ENCODE peak calls at places on chromosomes 2 and 18, in four cellular contexts. N is HCT116, E is stomach, B is suprapubic skin. P is an unnamed sample.

GRCh38 chr2:5148392-5149085 is 543.6 kb upstream of the SOX11 start:
- DNase-seq in N (no peak), E (no peak), B (no peak), P (no peak)

GRCh38 chr18:13500891-13501887 is 225.2 kb downstream of the FAM210A start:
- DNase-seq in N (no peak), E (peak; percentile 51), B (peak; percentile 69), P (peak; percentile 70)

GRCh38 chr2:191318037-191318728 is 73.0 kb downstream of the MYO1B start:
- DNase-seq in N (no peak), E (no peak), B (no peak), P (no peak)

GRCh38 chr2:71452565-71452964 is 796 bp upstream of the DYSF start:
- DNase-seq in N (peak; percentile 10), E (no peak), B (no peak), P (no peak)

GRCh38 chr18:36468161-36468560 is 170.6 kb downstream of the FHOD3 start:
- DNase-seq in N (no peak), E (no peak), B (peak; percentile 45), P (no peak)

GRCh38 chr2:200023570-200023969 is 68.2 kb downstream of the MAIP1 start:
- DNase-seq in N (no peak), E (no peak), B (no peak), P (no peak)

GRCh38 chr18:25876334-25876979 is 214.0 kb downstream of the SS18 start:
- DNase-seq in N (no peak), E (no peak), B (no peak), P (no peak)

GRCh38 chr2:239157269-239157668 is 243.6 kb downstream of the HDAC4 start:
- DNase-seq in N (no peak), E (peak; percentile 45), B (peak; percentile 37), P (no peak)

GRCh38 chr2:85772019-85772745 is 18.4 kb downstream of the ATOH8 start:
- DNase-seq in N (peak; percentile 73), E (peak; percentile 98), B (peak; percentile 98), P (peak; percentile 94)

GRCh38 chr18:21980744-21981143 is 188.6 kb upstream of the GATA6 start:
- DNase-seq in N (no peak), E (peak; percentile 57), B (no peak), P (no peak)

GRCh38 chr2:873027-873426 is 77.6 kb upstream of the SNTG2 start:
- DNase-seq in N (no peak), E (peak; percentile 11), B (peak; percentile 53), P (no peak)

GRCh38 chr2:231181848-231182247 is 16.6 kb upstream of the ARMC9 start:
- DNase-seq in N (no peak), E (peak; percentile 42), B (no peak), P (no peak)

GRCh38 chr18:23484783-23485182 is 18.5 kb upstream of the RMC1 start:
- DNase-seq in N (no peak), E (no peak), B (no peak), P (no peak)

GRCh38 chr18:29449424-29449823 is 1272.5 kb upstream of the CDH2 start:
- DNase-seq in N (no peak), E (no peak), B (no peak), P (no peak)

GRCh38 chr2:139730197-139730596 is 950.0 kb upstream of the NXPH2 start:
- DNase-seq in N (no peak), E (no peak), B (no peak), P (no peak)

GRCh38 chr2:69911985-69912563 is 2.8 kb upstream of the MXD1 start:
- DNase-seq in N (peak; percentile 46), E (no peak), B (no peak), P (no peak)

GRCh38 chr18:702957-703659 is 9.3 kb downstream of the ENOSF1 start:
- DNase-seq in N (no peak), E (peak; percentile 11), B (no peak), P (no peak)

GRCh38 chr2:84891355-84892010 is 10.6 kb upstream of the TRABD2A start:
- DNase-seq in N (no peak), E (no peak), B (no peak), P (no peak)

GRCh38 chr2:108124733-108125132 is 115.0 kb upstream of the SULT1C3 start:
- DNase-seq in N (no peak), E (no peak), B (no peak), P (no peak)

GRCh38 chr18:37675699-37676098 is 110.1 kb upstream of the CELF4 start:
- DNase-seq in N (no peak), E (no peak), B (no peak), P (no peak)

GRCh38 chr2:223613017-223613950 is 11.1 kb upstream of the SCG2 start:
- DNase-seq in N (peak; percentile 89), E (peak; percentile 73), B (peak; percentile 87), P (peak; percentile 64)

GRCh38 chr2:223619486-223620129 is 17.4 kb upstream of the SCG2 start:
- DNase-seq in N (peak; percentile 12), E (no peak), B (no peak), P (no peak)

GRCh38 chr2:223621901-223622300 is 19.7 kb upstream of the SCG2 start:
- DNase-seq in N (no peak), E (no peak), B (no peak), P (no peak)

GRCh38 chr2:223614534-223614933 is 12.4 kb upstream of the SCG2 start:
- DNase-seq in N (no peak), E (no peak), B (no peak), P (no peak)

GRCh38 chr2:223618172-223619035 is 16.2 kb upstream of the SCG2 start:
- DNase-seq in N (no peak), E (no peak), B (no peak), P (no peak)
- TF ChIP-seq CTCF in N (no peak), E (no peak), B (no peak), P (no peak)

GRCh38 chr2:31710121-31710520 is 129.4 kb upstream of the SRD5A2 start:
- DNase-seq in N (no peak), E (no peak), B (no peak), P (no peak)

GRCh38 chr2:31707992-31708391 is 127.3 kb upstream of the SRD5A2 start:
- DNase-seq in N (no peak), E (no peak), B (no peak), P (no peak)

DNA sequence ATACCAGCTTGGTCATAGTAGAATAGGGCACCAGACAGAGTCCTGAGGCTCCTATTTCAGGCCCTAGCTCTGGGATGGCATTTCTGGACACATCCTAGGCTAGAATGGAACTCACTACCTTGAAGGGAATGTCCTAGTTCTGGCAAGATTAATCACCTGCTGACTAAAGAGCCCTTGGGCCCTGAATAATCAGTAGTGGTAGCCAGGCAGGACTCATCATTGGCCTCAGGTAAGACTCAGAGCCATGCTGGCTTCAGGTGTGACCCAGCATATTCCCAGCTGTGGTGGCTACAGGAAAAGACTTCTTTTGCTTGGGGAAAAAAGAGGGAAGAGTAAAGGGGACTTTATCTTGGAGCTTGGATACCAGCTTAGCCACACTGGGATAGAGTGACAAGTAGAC is 131.0 kb upstream of the SRD5A2 start:
- DNase-seq in N (no peak), E (no peak), B (no peak), P (no peak)
- TF ChIP-seq POLR2AphosphoS5 in N (no peak), E (no peak), B (no peak), P (no peak)

GRCh38 chr2:45128580-45128997 is 119.3 kb upstream of the SIX2 start:
- DNase-seq in N (no peak), E (no peak), B (no peak), P (no peak)
- TF ChIP-seq CTCF in N (no peak), E (no peak), B (no peak), P (no peak)

DNA sequence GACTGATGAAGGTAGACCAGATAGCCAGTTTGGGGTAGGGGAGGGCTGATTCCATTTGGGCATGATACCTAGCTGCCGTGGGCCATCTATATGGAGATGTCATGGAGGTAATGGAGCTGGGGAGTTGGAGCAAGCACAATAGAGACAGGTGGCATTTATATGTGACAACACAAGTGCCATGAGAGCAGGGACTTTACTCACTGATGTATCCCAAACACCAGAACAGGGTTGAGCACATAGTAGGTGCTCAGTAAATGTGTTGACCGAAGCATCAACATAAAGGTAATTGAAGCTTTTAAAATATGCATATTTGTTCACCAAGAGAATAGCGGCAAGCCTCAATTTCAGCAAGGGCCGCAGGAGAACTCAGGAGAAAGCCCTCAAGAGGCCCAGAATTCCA is 15.0 kb downstream of the SLC30A3 start:
- DNase-seq in N (no peak), E (no peak), B (no peak), P (no peak)
- TF ChIP-seq POLR2AphosphoS5 in N (no peak), E (no peak), B (no peak), P (no peak)

GRCh38 chr2:19818039-19818438 is 83.7 kb downstream of the TTC32 start:
- DNase-seq in N (no peak), E (no peak), B (no peak), P (no peak)

GRCh38 chr2:19823507-19823906 is 78.3 kb downstream of the TTC32 start:
- DNase-seq in N (no peak), E (no peak), B (no peak), P (no peak)

GRCh38 chr2:19818543-19818942 is 83.2 kb downstream of the TTC32 start:
- DNase-seq in N (no peak), E (no peak), B (no peak), P (no peak)

GRCh38 chr2:19815746-19816145 is 86.0 kb downstream of the TTC32 start:
- DNase-seq in N (no peak), E (no peak), B (no peak), P (no peak)

GRCh38 chr2:19819097-19820065 is 82.4 kb downstream of the TTC32 start:
- DNase-seq in N (peak; percentile 56), E (no peak), B (no peak), P (no peak)
- TF ChIP-seq CTCF in N (no peak), E (no peak), B (no peak), P (no peak)

DNA sequence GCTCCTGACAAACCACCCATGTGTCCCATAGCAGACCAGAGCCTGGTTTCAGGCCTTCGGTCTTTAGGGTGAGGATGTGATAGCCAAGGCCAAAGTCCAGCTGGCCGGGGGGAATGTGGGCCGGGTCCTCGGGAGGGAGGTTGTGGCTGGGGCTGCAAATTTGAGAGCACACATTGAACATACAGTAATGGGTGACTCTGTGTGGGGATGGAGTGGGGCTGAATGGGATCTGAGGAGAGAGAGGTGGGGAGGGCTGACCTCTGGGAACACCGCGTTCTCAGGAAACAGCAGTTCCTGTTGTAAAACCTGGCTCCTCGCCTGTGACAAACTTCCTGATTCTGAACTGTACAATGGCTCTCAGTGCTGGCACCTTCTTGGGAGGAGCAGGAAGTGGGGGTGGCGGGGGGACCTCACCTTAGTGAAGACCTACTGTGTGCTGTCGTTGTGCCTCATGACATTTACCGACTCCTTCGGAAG is 48.8 kb downstream of the MCFD2 start:
- DNase-seq in N (no peak), E (peak; percentile 85), B (no peak), P (no peak)
- TF ChIP-seq POLR2AphosphoS5 in N (no peak), E (peak; percentile 40), B (no peak), P (peak; percentile 54)

GRCh38 chr2:12493031-12493513 is 223.7 kb upstream of the TRIB2 start:
- DNase-seq in N (no peak), E (no peak), B (no peak), P (no peak)

GRCh38 chr2:12486205-12487118 is 230.3 kb upstream of the TRIB2 start:
- DNase-seq in N (no peak), E (no peak), B (no peak), P (no peak)

GRCh38 chr2:12488365-12488972 is 228.3 kb upstream of the TRIB2 start:
- DNase-seq in N (no peak), E (no peak), B (no peak), P (no peak)

GRCh38 chr2:12487253-12488004 is 229.3 kb upstream of the TRIB2 start:
- DNase-seq in N (no peak), E (no peak), B (no peak), P (no peak)

GRCh38 chr2:12490641-12491040 is 226.1 kb upstream of the TRIB2 start:
- DNase-seq in N (no peak), E (no peak), B (no peak), P (no peak)
- TF ChIP-seq CTCF in N (no peak), E (no peak), B (no peak), P (no peak)